ENCODE peak calls at places on chromosomes 11 and 22, in five cellular contexts. F, D, N, S and H are unnamed samples.
A peak's percentile ranks its signal among the peaks of the same experiment; 100 is the strongest.

GRCh38 chr11:134397304-134398078 is 14.6 kb downstream of the B3GAT1 start:
- DNase-seq in F (no peak), D (no peak), N (no peak), S (no peak), H (no peak)

GRCh38 chr11:68297812-68298658 is 14.4 kb upstream of the LRP5 start:
- DNase-seq in F (peak; percentile 38), D (peak; percentile 74), N (peak; percentile 75), S (peak; percentile 38), H (peak; percentile 22)

GRCh38 chr11:61955031-61955415 is 4.9 kb downstream of the BEST1 start:
- DNase-seq in F (no peak), D (peak; percentile 83), N (no peak), S (no peak), H (no peak)

GRCh38 chr11:67504023-67504949 is 877 bp downstream of the PITPNM1 start:
- DNase-seq in F (no peak), D (no peak), N (no peak), S (no peak), H (no peak)

GRCh38 chr11:69961738-69962137 is 116.4 kb upstream of the ANO1 start:
- DNase-seq in F (no peak), D (no peak), N (no peak), S (no peak), H (no peak)

GRCh38 chr11:88535916-88536547 is 198.5 kb upstream of the CTSC start:
- DNase-seq in F (no peak), D (no peak), N (no peak), S (no peak), H (no peak)

GRCh38 chr11:74233683-74234082 is 62.6 kb downstream of the PPME1 start:
- DNase-seq in F (no peak), D (no peak), N (no peak), S (no peak), H (no peak)

GRCh38 chr11:2982214-2982613 is 9.9 kb downstream of the NAP1L4 start:
- DNase-seq in F (no peak), D (no peak), N (no peak), S (no peak), H (no peak)

GRCh38 chr22:28464179-28464578 is 215.5 kb downstream of the TTC28 start:
- DNase-seq in F (no peak), D (no peak), N (no peak), S (no peak), H (no peak)

GRCh38 chr11:93668171-93668570 is 6.7 kb downstream of the CEP295 start:
- DNase-seq in F (no peak), D (no peak), N (no peak), S (no peak), H (no peak)

GRCh38 chr22:46732513-46732912 is 5.5 kb downstream of the CERK start:
- DNase-seq in F (no peak), D (no peak), N (no peak), S (no peak), H (no peak)

GRCh38 chr22:36486619-36487384 is 5.4 kb upstream of the TXN2 start:
- DNase-seq in F (no peak), D (no peak), N (no peak), S (no peak), H (no peak)

GRCh38 chr11:34161812-34162506 is 56.5 kb downstream of the NAT10 start:
- DNase-seq in F (no peak), D (no peak), N (no peak), S (no peak), H (no peak)

GRCh38 chr22:17734197-17734596 is 40.1 kb downstream of the BID start:
- DNase-seq in F (no peak), D (no peak), N (no peak), S (no peak), H (no peak)

GRCh38 chr11:114145166-114145695 is 85.7 kb downstream of the ZBTB16 start:
- DNase-seq in F (no peak), D (no peak), N (no peak), S (no peak), H (no peak)

GRCh38 chr22:43491177-43491576 is 79.4 kb downstream of the MPPED1 start:
- DNase-seq in F (no peak), D (no peak), N (no peak), S (no peak), H (no peak)

GRCh38 chr11:65781152-65781961 is 581 bp upstream of the AP5B1 start:
- DNase-seq in F (no peak), D (no peak), N (no peak), S (no peak), H (no peak)

GRCh38 chr22:29936186-29936585 is 53.2 kb downstream of the MTMR3 start:
- DNase-seq in F (no peak), D (no peak), N (no peak), S (no peak), H (no peak)

GRCh38 chr22:44133161-44133560 is 47.6 kb upstream of the PARVG start:
- DNase-seq in F (no peak), D (no peak), N (no peak), S (no peak), H (no peak)

GRCh38 chr22:31049815-31050420 is 31.2 kb upstream of the SMTN start:
- DNase-seq in F (no peak), D (no peak), N (no peak), S (no peak), H (no peak)

GRCh38 chr11:15471028-15471708 is 356.4 kb downstream of the INSC start:
- DNase-seq in F (no peak), D (no peak), N (no peak), S (no peak), H (no peak)
- H3K4me3 ChIP-seq in F (no peak overlapping the region), D (no peak overlapping the region), N (no peak overlapping the region), S (no peak overlapping the region), H (no peak overlapping the region)

DNA sequence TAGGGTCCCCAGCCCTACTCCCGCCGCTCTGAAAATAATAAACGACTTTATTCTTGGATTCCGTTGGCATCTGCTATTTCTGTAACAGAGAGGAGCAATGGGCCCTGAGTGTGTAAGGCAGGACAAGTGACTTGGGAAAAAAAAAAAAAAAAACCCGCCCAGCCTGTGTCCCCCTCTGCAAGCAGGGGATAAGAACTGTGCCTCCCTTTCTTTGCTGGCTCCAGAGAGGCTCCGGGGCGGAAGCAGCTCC is 464 bp upstream of the DNAJC4 start:
- DNase-seq in F (no peak), D (no peak), N (no peak), S (no peak), H (no peak)
- H3K27ac ChIP-seq in F (no peak overlapping the region), D (peak overlapping the region; percentile 90), N (peak overlapping the region; percentile 94), S (peak overlapping the region; percentile 90), H (peak overlapping the region; percentile 94)

GRCh38 chr11:44860967-44861828 is 89.5 kb downstream of the TP53I11 start:
- DNase-seq in F (no peak), D (no peak), N (no peak), S (no peak), H (no peak)

GRCh38 chr11:44863231-44863630 is 87.5 kb downstream of the TP53I11 start:
- DNase-seq in F (no peak), D (no peak), N (no peak), S (no peak), H (no peak)

GRCh38 chr11:44860346-44860745 is 90.3 kb downstream of the TP53I11 start:
- DNase-seq in F (no peak), D (no peak), N (no peak), S (no peak), H (no peak)

GRCh38 chr11:44862546-44863101 is 88.1 kb downstream of the TP53I11 start:
- DNase-seq in F (no peak), D (no peak), N (no peak), S (no peak), H (no peak)

DNA sequence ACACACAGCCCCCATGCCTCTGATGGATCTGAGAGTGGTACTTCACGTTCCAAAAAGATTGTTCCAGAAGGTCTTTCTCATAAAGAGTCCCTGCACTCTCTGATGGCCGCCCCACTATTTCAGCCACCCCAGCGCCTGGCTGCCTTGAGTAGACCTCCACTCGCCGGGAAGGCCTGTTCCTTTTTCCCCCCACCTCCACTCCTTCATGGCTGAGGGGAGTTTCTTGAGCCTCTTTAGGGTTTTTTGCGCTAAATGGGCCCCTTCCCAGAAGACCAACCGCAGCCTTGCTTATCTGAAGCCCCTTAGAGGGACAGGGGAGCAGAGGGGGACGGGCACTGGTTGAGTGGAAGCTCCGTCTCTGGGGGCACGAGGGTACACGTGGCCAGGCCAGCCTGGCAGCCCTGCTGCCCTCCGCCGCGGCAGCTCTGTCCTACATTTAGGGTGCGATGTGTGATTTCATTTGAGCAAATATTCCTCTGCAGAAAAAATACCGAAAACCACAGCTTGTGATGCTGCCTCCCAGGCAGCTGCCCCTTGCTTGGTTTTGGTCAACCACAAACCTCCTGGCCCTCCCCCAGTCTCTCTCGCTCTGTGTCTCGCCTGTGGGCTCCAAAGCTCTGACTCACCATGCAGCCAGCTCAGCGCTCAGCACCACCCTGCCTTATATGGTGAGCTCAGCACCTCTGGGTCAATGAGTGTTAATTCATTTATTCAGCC is 88.7 kb downstream of the TP53I11 start:
- DNase-seq in F (peak; percentile 85), D (peak; percentile 94), N (no peak), S (peak; percentile 86), H (no peak)
- H3K4me3 ChIP-seq in F (no peak overlapping the region), D (no peak overlapping the region), N (no peak overlapping the region), S (peak overlapping the region; percentile 41), H (no peak overlapping the region)

DNA sequence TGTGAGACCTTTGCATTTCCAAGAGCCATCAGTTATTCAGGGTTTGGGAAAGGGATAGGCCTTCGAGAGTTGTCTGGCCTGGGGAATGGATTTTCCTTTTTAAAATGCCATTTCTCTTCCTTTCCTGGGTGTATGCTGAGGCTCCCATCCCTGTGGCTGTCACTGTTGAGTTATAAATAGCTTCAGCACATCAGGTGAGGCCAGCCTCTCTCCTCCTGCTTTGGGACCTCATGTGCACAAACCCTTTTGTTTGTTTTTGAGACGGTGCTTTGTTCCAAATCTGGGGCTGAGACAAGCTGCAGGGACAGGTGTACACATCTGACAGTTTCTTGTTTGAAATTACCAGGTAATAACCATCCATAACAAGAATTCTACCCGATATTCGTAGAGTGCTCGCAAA is 1.3 kb downstream of the TEF start:
- DNase-seq in F (no peak), D (no peak), N (no peak), S (no peak), H (no peak)
- H3K27ac ChIP-seq in F (no peak overlapping the region), D (peak overlapping the region; percentile 100), N (peak overlapping the region; percentile 99), S (peak overlapping the region; percentile 92), H (peak overlapping the region; percentile 97)